ENCODE peak calls at places on chromosomes 2 and 18, in ten cellular contexts. G, X, O, V, F, K, C, L, D and H are unnamed samples. For H3K4me1, the result is how much of the 10 kb centered on the place peaks cover.

GRCh38 chr2:238569415-238570195 is 142.9 kb downstream of the ASB1 start:
- DNase-seq in X (no peak), K (peak), O (no peak), F (no peak), V (peak), C (peak), L (no peak), D (no peak), G (no peak), H (no peak)

GRCh38 chr2:26432363-26432762 is 30.6 kb downstream of the DRC1 start:
- DNase-seq in D (no peak), C (no peak), F (no peak), O (no peak), K (no peak), G (no peak), X (no peak), V (no peak), L (no peak), H (no peak)

GRCh38 chr2:240419321-240419720 is 16.1 kb upstream of the GPC1 start:
- DNase-seq in L (no peak), G (no peak), O (no peak), D (peak), V (peak), C (no peak), X (no peak), K (no peak), F (no peak), H (no peak)

GRCh38 chr2:100106460-100106859 is 35.9 kb downstream of the AFF3 start:
- DNase-seq in V (no peak), X (no peak), C (no peak), F (no peak), O (no peak), D (no peak), K (peak), L (no peak), G (no peak), H (no peak)

GRCh38 chr2:133711226-133711625 is 143.0 kb upstream of the NCKAP5 start:
- DNase-seq in F (no peak), V (no peak), G (no peak), K (no peak), C (no peak), X (no peak), L (no peak), O (no peak), D (no peak), H (no peak)

GRCh38 chr2:160407393-160408204 is 86.0 kb downstream of the RBMS1 start:
- DNase-seq in C (peak), L (peak), K (peak), D (peak), O (no peak), X (peak), F (peak), V (no peak), G (peak), H (peak)

GRCh38 chr2:174835797-174836255 is 71.6 kb upstream of the CHRNA1 start:
- DNase-seq in L (no peak), V (no peak), F (no peak), D (no peak), C (no peak), O (no peak), K (no peak), G (no peak), X (no peak), H (no peak)

GRCh38 chr2:158818511-158818910 is 23.4 kb downstream of the DAPL1 start:
- DNase-seq in C (no peak), G (no peak), D (peak), K (no peak), V (no peak), O (peak), X (no peak), L (no peak), F (no peak), H (no peak)

GRCh38 chr2:44171018-44171417 is 2.3 kb downstream of the PPM1B start:
- DNase-seq in X (no peak), V (no peak), O (no peak), L (no peak), K (no peak), D (no peak), F (no peak), G (peak), C (no peak), H (no peak)

GRCh38 chr2:241894681-241895426 is 25.3 kb downstream of the RTP5 start:
- DNase-seq in G (no peak), C (peak), K (no peak), D (peak), X (no peak), F (no peak), L (no peak), V (peak), O (no peak), H (no peak)

GRCh38 chr2:199704358-199705238 is 146.4 kb downstream of the FTCDNL1 start:
- DNase-seq in F (peak), D (no peak), O (no peak), G (peak), V (no peak), X (peak), C (no peak), L (peak), K (peak), H (no peak)

GRCh38 chr2:113253453-113253852 is 25.3 kb downstream of the PAX8 start:
- DNase-seq in L (no peak), K (no peak), C (no peak), D (no peak), O (no peak), F (no peak), G (no peak), X (no peak), V (no peak), H (no peak)

GRCh38 chr2:86000131-86000937 is 105.4 kb downstream of the POLR1A start:
- DNase-seq in K (no peak), G (no peak), F (no peak), L (no peak), V (peak), D (peak), C (peak), X (no peak), O (no peak), H (no peak)

GRCh38 chr18:42860011-42860410 is 255.5 kb downstream of the RIT2 start:
- DNase-seq in D (no peak), F (no peak), O (no peak), X (no peak), K (no peak), C (no peak), L (no peak), G (no peak), V (no peak), H (no peak)

GRCh38 chr2:230968921-230969672 is 26.8 kb upstream of the SPATA3 start:
- DNase-seq in C (no peak), G (no peak), X (no peak), D (no peak), F (no peak), K (no peak), L (no peak), V (no peak), O (no peak), H (no peak)

GRCh38 chr2:43178602-43179542 is 47.5 kb downstream of the ZFP36L2 start:
- DNase-seq in F (peak), L (peak), D (peak), V (peak), O (peak), K (peak), C (peak), X (no peak), G (peak), H (no peak)

GRCh38 chr2:64112016-64112415 is 32.2 kb downstream of the PELI1 start:
- DNase-seq in L (no peak), O (no peak), V (no peak), K (no peak), F (no peak), X (no peak), G (no peak), C (no peak), D (no peak), H (no peak)

GRCh38 chr18:43236921-43237320 is 40.4 kb downstream of the SYT4 start:
- DNase-seq in G (no peak), V (no peak), K (no peak), X (no peak), L (no peak), D (no peak), F (no peak), C (no peak), O (no peak), H (no peak)

GRCh38 chr2:9971105-9971818 is 19.8 kb downstream of the GRHL1 start:
- DNase-seq in G (no peak), V (no peak), D (no peak), L (no peak), K (no peak), X (no peak), C (no peak), F (no peak), O (no peak), H (no peak)

GRCh38 chr2:86370579-86370978 is 33.2 kb upstream of the REEP1 start:
- DNase-seq in D (no peak), C (no peak), L (no peak), O (no peak), F (no peak), X (no peak), G (no peak), V (no peak), K (no peak), H (no peak)

GRCh38 chr18:49632588-49632987 is 70.7 kb downstream of the LIPG start:
- DNase-seq in G (no peak), D (no peak), X (no peak), V (no peak), K (no peak), C (no peak), L (no peak), F (no peak), O (no peak), H (no peak)

GRCh38 chr2:172116107-172116506 is 13.4 kb upstream of the DLX2 start:
- DNase-seq in D (no peak), K (no peak), L (no peak), O (no peak), G (no peak), F (no peak), X (no peak), C (no peak), V (no peak), H (no peak)

GRCh38 chr2:81872043-81872442 is 1567.5 kb upstream of the LRRTM1 start:
- DNase-seq in X (no peak), L (no peak), C (no peak), O (no peak), V (no peak), K (no peak), G (no peak), F (no peak), D (no peak), H (no peak)

DNA sequence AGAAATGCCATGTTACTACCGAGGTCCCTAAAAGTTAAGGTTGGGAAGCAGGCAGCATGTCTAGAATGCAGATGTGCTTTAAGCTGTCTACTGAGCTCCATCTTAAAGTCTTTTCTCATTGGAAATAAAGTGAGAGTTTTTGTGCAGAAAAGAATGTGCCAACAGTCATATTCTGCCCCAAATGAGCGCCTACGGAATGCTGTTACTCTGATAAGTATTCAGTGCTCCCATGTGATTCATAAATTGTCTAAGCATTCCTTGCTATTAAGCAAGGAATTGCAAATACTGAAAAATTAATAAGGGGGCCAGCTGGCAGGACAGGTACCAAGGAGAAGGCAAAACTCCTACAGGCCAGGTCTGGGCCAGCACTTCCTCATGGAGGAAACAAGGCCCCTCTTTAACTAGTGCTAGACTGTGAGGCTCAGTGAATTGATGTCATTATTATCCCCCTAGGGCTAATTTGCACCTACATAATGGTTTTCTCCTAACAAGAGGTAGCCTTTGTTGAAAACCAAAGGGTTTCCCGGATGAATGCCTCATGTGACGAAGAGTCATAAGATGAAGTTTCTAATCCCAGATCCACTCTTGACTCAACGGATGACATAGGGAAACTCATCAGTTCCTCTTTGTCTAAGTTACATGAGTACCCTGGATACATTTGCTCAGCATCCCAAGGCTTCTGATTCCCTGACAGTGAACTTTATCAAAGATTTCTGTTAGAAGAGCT is 16.4 kb downstream of the NRP2 start:
- DNase-seq in X (no peak), D (no peak), L (no peak), O (no peak), F (no peak), V (no peak), G (no peak), K (no peak), C (no peak), H (no peak)
- H3K4me1 ChIP-seq in X (under half), D (under half), L (under half), O (under half), F (under half), V (under half), G (half or more), K (under half), C (under half), H (under half)

DNA sequence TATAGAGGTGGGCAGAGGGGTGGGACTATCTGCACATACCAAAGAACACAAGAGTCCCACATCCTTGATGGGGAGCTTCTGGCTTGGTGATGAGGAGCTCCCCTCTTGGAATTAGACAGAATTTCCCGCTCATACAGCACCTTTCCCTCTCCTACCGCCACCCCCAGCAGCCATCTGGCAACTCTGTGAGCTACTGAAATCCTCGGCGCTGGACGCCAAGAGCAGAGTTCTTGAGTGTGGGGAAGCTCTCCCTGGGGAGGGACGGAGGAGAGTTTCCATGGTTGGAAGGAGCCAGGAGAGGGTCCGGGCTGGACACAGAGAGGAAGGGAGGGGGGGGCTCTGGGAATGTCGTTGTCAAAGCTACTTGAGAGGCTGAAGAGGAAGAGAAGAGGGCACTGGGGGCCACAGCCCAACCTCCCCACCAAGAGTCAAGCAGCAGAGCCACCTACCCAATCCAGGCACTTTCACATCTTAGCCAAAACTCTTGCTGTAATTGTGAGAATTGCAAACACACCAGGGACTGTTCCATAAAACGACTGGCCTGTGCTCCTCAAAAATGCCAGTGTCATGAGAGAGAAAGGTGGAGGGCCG is 89.4 kb upstream of the MCFD2 start:
- DNase-seq in O (no peak), X (no peak), G (no peak), C (no peak), V (no peak), F (no peak), D (no peak), K (no peak), L (no peak), H (no peak)
- H3K4me1 ChIP-seq in O (under half), X (under half), G (under half), C (half or more), V (under half), F (under half), D (under half), K (under half), L (under half), H (under half)

GRCh38 chr2:226423498-226423960 is 376.1 kb downstream of the IRS1 start:
- DNase-seq in V (no peak), F (peak), X (no peak), K (peak), G (no peak), L (no peak), D (peak), C (no peak), O (no peak), H (no peak)

GRCh38 chr2:226429476-226429875 is 370.1 kb downstream of the IRS1 start:
- DNase-seq in D (no peak), X (no peak), G (no peak), K (no peak), F (no peak), L (no peak), V (no peak), O (no peak), C (no peak), H (no peak)

GRCh38 chr2:226424971-226425370 is 374.6 kb downstream of the IRS1 start:
- DNase-seq in C (no peak), G (no peak), K (no peak), V (no peak), L (no peak), F (no peak), X (no peak), D (no peak), O (no peak), H (no peak)

GRCh38 chr2:226427538-226428307 is 371.9 kb downstream of the IRS1 start:
- DNase-seq in C (no peak), X (no peak), V (no peak), L (no peak), F (no peak), O (no peak), D (no peak), G (peak), K (no peak), H (no peak)

GRCh38 chr2:226426292-226426736 is 373.3 kb downstream of the IRS1 start:
- DNase-seq in O (no peak), C (no peak), K (no peak), F (no peak), V (no peak), L (no peak), G (peak), D (no peak), X (no peak), H (no peak)
- H3K4me1 ChIP-seq in O (under half), C (under half), K (under half), F (under half), V (under half), L (under half), G (under half), D (under half), X (under half), H (under half)

GRCh38 chr2:105261061-105261460 is 19.5 kb downstream of the GPR45 start:
- DNase-seq in V (no peak), G (peak), K (no peak), X (no peak), F (no peak), D (no peak), L (no peak), O (no peak), C (no peak), H (no peak)
- H3K4me1 ChIP-seq in V (under half), G (under half), K (under half), X (under half), F (under half), D (under half), L (under half), O (under half), C (under half), H (under half)

GRCh38 chr18:62377408-62377807 is 52.3 kb downstream of the TNFRSF11A start:
- DNase-seq in K (no peak), G (no peak), O (no peak), V (no peak), C (no peak), D (no peak), L (no peak), X (no peak), F (no peak), H (no peak)

GRCh38 chr18:62379051-62379450 is 53.9 kb downstream of the TNFRSF11A start:
- DNase-seq in V (no peak), O (no peak), K (no peak), F (no peak), L (no peak), D (no peak), X (no peak), C (no peak), G (no peak), H (no peak)

GRCh38 chr18:62370386-62370785 is 45.3 kb downstream of the TNFRSF11A start:
- DNase-seq in L (no peak), X (no peak), O (no peak), V (no peak), D (no peak), F (peak), G (no peak), C (no peak), K (no peak), H (no peak)

GRCh38 chr18:62372156-62372555 is 47.0 kb downstream of the TNFRSF11A start:
- DNase-seq in K (no peak), O (no peak), F (no peak), L (no peak), C (no peak), V (no peak), X (no peak), G (no peak), D (no peak), H (no peak)

DNA sequence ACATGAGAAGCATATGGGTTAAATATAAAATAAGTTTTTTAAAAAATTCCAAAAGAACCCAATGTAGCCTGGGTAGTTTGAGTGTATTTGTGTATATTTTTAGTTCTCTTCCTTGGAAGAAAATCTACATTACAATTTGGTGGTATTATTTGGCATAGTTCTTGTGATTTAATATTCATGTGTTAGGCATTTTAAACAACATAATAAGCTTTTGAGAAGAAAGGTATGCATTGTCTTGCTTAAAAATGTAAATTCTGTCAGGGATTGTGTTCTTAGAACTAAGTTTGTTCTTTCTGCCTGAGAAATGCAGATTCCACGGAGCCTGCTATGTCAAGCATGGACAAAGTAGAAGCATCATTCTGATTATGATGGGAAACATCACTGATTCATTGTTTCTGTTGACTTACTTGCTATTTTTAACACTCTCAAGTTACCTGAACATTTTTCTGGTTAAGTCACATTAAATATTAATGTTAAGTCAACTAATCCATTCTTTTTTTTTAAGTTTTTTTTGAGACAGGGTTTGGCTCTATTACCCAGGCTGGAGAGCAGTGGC is 49.4 kb downstream of the TNFRSF11A start:
- DNase-seq in G (no peak), C (no peak), F (no peak), D (no peak), L (no peak), K (no peak), O (no peak), V (no peak), X (no peak), H (no peak)
- H3K4me1 ChIP-seq in G (under half), C (under half), F (under half), D (under half), L (under half), K (under half), O (under half), V (under half), X (under half), H (under half)

GRCh38 chr2:191264647-191265079 is 19.5 kb downstream of the MYO1B start:
- DNase-seq in L (no peak), V (no peak), O (no peak), D (peak), C (no peak), F (no peak), G (no peak), K (no peak), X (no peak), H (no peak)
- H3K4me1 ChIP-seq in L (under half), V (under half), O (under half), D (under half), C (under half), F (under half), G (half or more), K (under half), X (under half), H (under half)

GRCh38 chr2:217941339-217941738 is 61.5 kb downstream of the TNS1 start:
- DNase-seq in V (no peak), G (no peak), X (no peak), C (no peak), D (no peak), O (no peak), F (no peak), K (no peak), L (no peak), H (no peak)

GRCh38 chr2:217944366-217944765 is 58.4 kb downstream of the TNS1 start:
- DNase-seq in G (no peak), L (no peak), F (no peak), V (no peak), K (no peak), C (no peak), X (no peak), O (no peak), D (no peak), H (no peak)

GRCh38 chr2:217941886-217942728 is 60.7 kb downstream of the TNS1 start:
- DNase-seq in C (no peak), X (no peak), L (no peak), D (no peak), V (no peak), O (no peak), G (no peak), F (no peak), K (no peak), H (no peak)

GRCh38 chr2:217943379-217944321 is 59.1 kb downstream of the TNS1 start:
- DNase-seq in X (no peak), K (peak), O (peak), D (peak), V (no peak), L (peak), F (peak), C (peak), G (peak), H (no peak)

GRCh38 chr2:217942731-217943335 is 60.0 kb downstream of the TNS1 start:
- DNase-seq in K (no peak), O (no peak), C (no peak), X (no peak), G (no peak), D (no peak), V (no peak), L (no peak), F (no peak), H (no peak)
- H3K4me1 ChIP-seq in K (under half), O (under half), C (under half), X (under half), G (under half), D (under half), V (half or more), L (under half), F (under half), H (under half)

GRCh38 chr2:74864728-74865722 is 31.1 kb downstream of the HK2 start:
- DNase-seq in C (no peak), F (no peak), G (no peak), L (no peak), O (no peak), K (no peak), X (no peak), D (no peak), V (no peak), H (no peak)
- H3K4me1 ChIP-seq in C (under half), F (under half), G (under half), L (under half), O (under half), K (under half), X (under half), D (under half), V (under half), H (under half)